ENCODE peak calls at places on chromosomes 1 and 21, in five cellular contexts. Q is heart left ventricle, H is T follicular helper cell, F is NCI-H1417, I is islet precursor cell. K is an unnamed sample.

GRCh38 chr1:918353-918752 is 5.4 kb upstream of the SAMD11 start:
- DNase-seq in Q (no peak), H (no peak), F (no peak), I (no peak), K (no peak)

GRCh38 chr21:37507716-37508115 is 141.1 kb downstream of the DYRK1A start:
- DNase-seq in Q (no peak), H (no peak), F (no peak), I (no peak), K (no peak)

GRCh38 chr1:182095946-182096345 is 34.4 kb upstream of the ZNF648 start:
- DNase-seq in Q (no peak), H (no peak), F (no peak), I (peak; percentile 74), K (peak; percentile 18)

GRCh38 chr1:95496792-95497191 is 262.8 kb downstream of the RWDD3 start:
- DNase-seq in Q (no peak), H (no peak), F (no peak), I (no peak), K (no peak)

GRCh38 chr1:205543351-205544305 is 39.2 kb downstream of the CDK18 start:
- DNase-seq in Q (peak; percentile 87), H (no peak), F (peak; percentile 68), I (peak; percentile 95), K (peak; percentile 87)

GRCh38 chr1:3463408-3463811 is 8.9 kb downstream of the ARHGEF16 start:
- DNase-seq in Q (no peak), H (no peak), F (no peak), I (no peak), K (no peak)

GRCh38 chr1:61962631-61963030 is 220.4 kb downstream of the PATJ start:
- DNase-seq in Q (no peak), H (no peak), F (no peak), I (no peak), K (no peak)

GRCh38 chr1:94796269-94796668 is 23.9 kb upstream of the SLC44A3 start:
- DNase-seq in Q (no peak), H (no peak), F (no peak), I (no peak), K (no peak)

GRCh38 chr1:3922851-3923250 is 22.8 kb upstream of the C1orf174 start:
- DNase-seq in Q (no peak), H (no peak), F (no peak), I (no peak), K (no peak)

GRCh38 chr1:117779364-117779763 is 150.1 kb downstream of the GDAP2 start:
- DNase-seq in Q (no peak), H (no peak), F (no peak), I (no peak), K (no peak)

GRCh38 chr1:149884433-149885363 is 14.7 kb upstream of the BOLA1 start:
- DNase-seq in Q (no peak), H (no peak), F (peak; percentile 84), I (no peak), K (no peak)

GRCh38 chr1:23273450-23274133 is 56.3 kb upstream of the HTR1D start:
- DNase-seq in Q (no peak), H (no peak), F (no peak), I (no peak), K (no peak)

GRCh38 chr1:154190550-154190949 is 1.4 kb downstream of the TPM3 start:
- DNase-seq in Q (no peak), H (no peak), F (no peak), I (no peak), K (no peak)

GRCh38 chr1:115862406-115862805 is 21.5 kb upstream of the NHLH2 start:
- DNase-seq in Q (no peak), H (no peak), F (no peak), I (no peak), K (no peak)

GRCh38 chr1:233700338-233700737 is 86.4 kb downstream of the KCNK1 start:
- DNase-seq in Q (no peak), H (no peak), F (no peak), I (no peak), K (no peak)

GRCh38 chr21:22885079-22885478 is 1886.9 kb downstream of the NCAM2 start:
- DNase-seq in Q (no peak), H (no peak), F (no peak), I (no peak), K (no peak)

GRCh38 chr21:30257773-30258172 is 25.0 kb downstream of the KRTAP24-1 start:
- DNase-seq in Q (no peak), H (no peak), F (no peak), I (peak; percentile 58), K (no peak)